ENCODE peak calls at places on chromosomes 6 and 20, in nine cellular contexts. C is cardiac muscle cell, Z is Caco-2, B is stomach, N is HAP-1, J is tibial artery, U is A549, Q is neural progenitor cell, M is fibroblast of pulmonary artery. Y is an unnamed sample.

GRCh38 chr6:54283877-54284860 is 24.1 kb upstream of the TINAG start:
- DNase-seq in Q (no peak), Z (no peak), U (no peak), N (no peak), C (no peak), J (no peak), M (no peak), B (no peak), Y (peak)

GRCh38 chr20:18738055-18738454 is 75.5 kb upstream of the SCP2D1 start:
- DNase-seq in C (peak), Q (no peak), N (peak), J (no peak), Z (no peak), B (no peak), U (peak), M (peak), Y (peak)

GRCh38 chr6:110363748-110364147 is 5.6 kb upstream of the METTL24 start:
- DNase-seq in M (no peak), J (no peak), N (no peak), C (no peak), B (no peak), U (no peak), Z (no peak), Q (no peak), Y (no peak)

GRCh38 chr6:69894578-69895347 is 28.4 kb downstream of the COL19A1 start:
- DNase-seq in B (no peak), C (peak), N (peak), U (no peak), M (peak), Z (no peak), Q (peak), J (no peak), Y (no peak)

GRCh38 chr6:127343753-127344659 is 597 bp upstream of the ECHDC1 start:
- DNase-seq in Z (no peak), N (no peak), U (peak), J (no peak), Q (peak), C (peak), B (no peak), M (peak), Y (peak)

GRCh38 chr20:24672886-24673677 is 203.7 kb downstream of the SYNDIG1 start:
- DNase-seq in J (peak), B (no peak), Q (no peak), U (peak), C (peak), M (peak), N (no peak), Z (peak), Y (no peak)

GRCh38 chr20:10332656-10333421 is 101.2 kb downstream of the MKKS start:
- DNase-seq in C (no peak), M (no peak), U (no peak), B (no peak), Z (no peak), N (no peak), Q (no peak), J (no peak), Y (no peak)

GRCh38 chr6:128731249-128732165 is 151.4 kb upstream of the LAMA2 start:
- DNase-seq in B (no peak), N (peak), J (no peak), Z (no peak), M (peak), C (peak), U (peak), Q (peak), Y (peak)

GRCh38 chr20:50189681-50190250 is 864 bp upstream of the CEBPB start:
- DNase-seq in J (peak), Z (peak), C (peak), U (peak), N (peak), M (no peak), B (peak), Q (peak), Y (peak)

GRCh38 chr6:106411643-106412200 is 51.2 kb downstream of the CRYBG1 start:
- DNase-seq in B (no peak), Z (peak), J (no peak), U (peak), N (no peak), M (no peak), Q (peak), C (no peak), Y (peak)

GRCh38 chr6:156662025-156662445 is 115.1 kb upstream of the ARID1B start:
- DNase-seq in Z (no peak), J (no peak), Q (peak), B (no peak), C (no peak), U (peak), N (no peak), M (no peak), Y (peak)

GRCh38 chr6:168414696-168415095 is 26.3 kb upstream of the SMOC2 start:
- DNase-seq in C (peak), B (no peak), U (no peak), Z (no peak), M (peak), J (no peak), Q (no peak), N (no peak), Y (no peak)

GRCh38 chr6:128208851-128209580 is 308.2 kb upstream of the THEMIS start:
- DNase-seq in B (no peak), N (no peak), Z (no peak), M (peak), J (no peak), C (peak), Q (no peak), U (no peak), Y (no peak)

GRCh38 chr20:5181955-5182354 is 55.1 kb downstream of the CDS2 start:
- DNase-seq in Q (no peak), U (peak), J (no peak), B (no peak), N (no peak), Z (no peak), M (peak), C (peak), Y (no peak)

GRCh38 chr6:143141442-143141841 is 80.8 kb downstream of the AIG1 start:
- DNase-seq in J (no peak), Q (no peak), C (no peak), M (no peak), Z (no peak), N (no peak), B (no peak), U (no peak), Y (no peak)

GRCh38 chr6:14316911-14317535 is 199.5 kb downstream of the CD83 start:
- DNase-seq in N (no peak), J (no peak), Z (peak), Q (peak), B (peak), U (no peak), C (no peak), M (no peak), Y (peak)

GRCh38 chr6:122652431-122652830 is 42.2 kb downstream of the PKIB start:
- DNase-seq in U (peak), C (no peak), M (no peak), B (no peak), Z (no peak), J (no peak), N (no peak), Q (no peak), Y (peak)

GRCh38 chr20:23257848-23258746 is 92.5 kb upstream of the NXT1 start:
- DNase-seq in U (no peak), M (peak), N (no peak), C (peak), B (no peak), Q (no peak), Z (no peak), J (peak), Y (no peak)

GRCh38 chr20:17345321-17345720 is 118.5 kb downstream of the PCSK2 start:
- DNase-seq in U (no peak), M (no peak), J (no peak), C (no peak), N (no peak), Q (no peak), Z (no peak), B (no peak), Y (no peak)

GRCh38 chr6:85096976-85097375 is 332.6 kb upstream of the TBX18 start:
- DNase-seq in J (no peak), B (no peak), Q (no peak), N (no peak), Z (no peak), U (no peak), M (no peak), C (no peak), Y (no peak)

GRCh38 chr20:63036266-63036665 is 29.5 kb upstream of the BHLHE23 start:
- DNase-seq in Q (no peak), B (no peak), U (no peak), J (no peak), C (no peak), Z (peak), N (no peak), M (no peak), Y (no peak)

GRCh38 chr20:37970856-37971245 is 62.4 kb downstream of the TTI1 start:
- DNase-seq in U (no peak), J (no peak), Q (no peak), M (no peak), N (no peak), B (no peak), C (no peak), Z (peak), Y (no peak)

GRCh38 chr20:50335105-50335504 is 144.5 kb downstream of the CEBPB start:
- DNase-seq in U (peak), Q (peak), N (peak), Z (peak), B (no peak), J (no peak), C (peak), M (no peak), Y (peak)

GRCh38 chr6:116268589-116269293 is 11.0 kb downstream of the TSPYL1 start:
- DNase-seq in B (no peak), U (peak), J (no peak), M (peak), C (peak), N (no peak), Z (no peak), Q (peak), Y (peak)

GRCh38 chr6:85130743-85131142 is 319.1 kb upstream of the NT5E start:
- DNase-seq in N (no peak), Q (no peak), M (no peak), C (peak), Z (no peak), J (no peak), B (no peak), U (no peak), Y (no peak)

GRCh38 chr20:12072945-12073245 is 155.2 kb downstream of the BTBD3 start:
- DNase-seq in C (no peak), U (no peak), Q (no peak), M (no peak), J (no peak), Z (no peak), N (no peak), B (no peak), Y (no peak)

DNA sequence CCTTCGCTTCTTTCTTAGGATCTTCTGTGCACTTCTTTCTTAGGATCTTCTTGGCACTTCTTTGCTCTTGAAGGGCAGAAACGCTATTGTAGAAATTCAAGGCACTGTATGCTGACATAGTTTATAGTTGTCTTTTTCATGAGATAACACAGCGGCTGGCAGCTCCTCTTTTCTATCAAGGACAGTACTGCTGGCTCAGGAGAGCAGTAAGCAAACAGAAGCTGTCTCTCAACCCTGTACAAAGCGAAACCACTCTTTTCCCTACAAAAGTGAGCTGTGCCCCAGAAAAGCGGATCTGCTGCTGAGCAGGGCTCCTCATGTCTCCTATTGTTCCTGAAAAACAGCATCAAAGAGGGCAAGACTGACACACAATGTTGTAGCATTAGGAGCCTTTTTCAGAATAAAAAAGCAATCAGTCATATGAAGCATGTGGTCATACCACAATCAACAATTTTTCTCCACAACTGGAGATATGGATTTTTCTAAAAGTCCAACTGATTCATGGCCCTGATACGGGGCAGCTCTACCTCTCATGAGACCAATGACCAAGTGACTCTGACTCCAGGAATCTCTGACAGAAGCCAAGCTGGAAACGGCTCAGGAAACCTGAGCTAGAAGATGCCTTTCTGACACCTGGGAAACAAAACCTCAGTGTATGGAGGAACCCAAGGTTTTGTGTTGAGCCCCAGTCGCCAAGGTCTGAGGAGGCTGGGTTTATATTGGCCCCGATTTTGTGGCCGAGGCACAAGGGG is 255.9 kb downstream of the ESR1 start:
- DNase-seq in M (no peak), Z (no peak), N (no peak), Q (no peak), C (no peak), J (no peak), B (no peak), U (no peak), Y (no peak)
- H3K4me3 ChIP-seq in M (no peak), Z (no peak), N (no peak), Q (no peak), C (no peak), J (no peak), B (no peak), U (no peak), Y (no peak)

GRCh38 chr6:56692586-56693245 is 50.0 kb upstream of the DST start:
- DNase-seq in Q (no peak), C (peak), N (no peak), B (no peak), J (no peak), Z (no peak), U (no peak), M (peak), Y (peak)
- H3K4me3 ChIP-seq in Q (no peak), C (no peak), N (no peak), B (peak), J (peak), Z (peak), U (peak), M (peak), Y (peak)

GRCh38 chr6:39791850-39792500 is at the start of gene DAAM2:
- DNase-seq in N (no peak), Z (no peak), Q (peak), M (peak), B (peak), U (no peak), J (peak), C (peak), Y (no peak)
- H3K4me3 ChIP-seq in N (no peak), Z (no peak), Q (peak), M (peak), B (peak), U (peak), J (peak), C (peak), Y (peak)

GRCh38 chr20:34703061-34703572 is 1.0 kb upstream of the TP53INP2 start:
- DNase-seq in U (no peak), B (no peak), J (no peak), M (no peak), N (no peak), C (no peak), Z (no peak), Q (no peak), Y (no peak)

GRCh38 chr20:34705383-34706021 is 1.4 kb downstream of the TP53INP2 start:
- DNase-seq in Q (no peak), B (peak), Z (peak), J (no peak), N (peak), U (peak), C (peak), M (peak), Y (peak)

GRCh38 chr20:34705008-34705382 is 851 bp downstream of the TP53INP2 start:
- DNase-seq in B (no peak), Q (peak), Z (no peak), J (no peak), U (no peak), C (no peak), N (no peak), M (no peak), Y (no peak)

GRCh38 chr20:34703573-34704176 is 469 bp upstream of the TP53INP2 start:
- DNase-seq in U (no peak), N (peak), C (peak), M (peak), J (no peak), Z (peak), B (peak), Q (peak), Y (peak)

GRCh38 chr20:34704177-34705007 is at the start of gene TP53INP2:
- DNase-seq in B (peak), C (peak), M (peak), Q (peak), N (peak), J (peak), U (peak), Z (peak), Y (peak)
- H3K4me3 ChIP-seq in B (peak), C (peak), M (peak), Q (peak), N (peak), J (peak), U (peak), Z (peak), Y (peak)

GRCh38 chr6:6546318-6547110 is 42.0 kb upstream of the LY86 start:
- DNase-seq in Q (peak), M (peak), Z (no peak), U (no peak), C (peak), B (peak), J (peak), N (no peak), Y (no peak)
- H3K4me3 ChIP-seq in Q (peak), M (peak), Z (peak), U (peak), C (peak), B (peak), J (peak), N (no peak), Y (no peak)

GRCh38 chr20:43507150-43508080 is at the start of gene L3MBTL1:
- DNase-seq in Q (peak), Z (no peak), U (peak), B (peak), M (peak), J (no peak), C (peak), N (peak), Y (peak)
- H3K4me3 ChIP-seq in Q (peak), Z (peak), U (peak), B (peak), M (peak), J (peak), C (peak), N (peak), Y (peak)

GRCh38 chr6:16712250-16712930 is 48.9 kb downstream of the ATXN1 start:
- DNase-seq in C (no peak), Z (no peak), N (no peak), Q (no peak), U (no peak), M (peak), J (no peak), B (no peak), Y (no peak)
- H3K4me3 ChIP-seq in C (no peak), Z (no peak), N (no peak), Q (no peak), U (peak), M (peak), J (peak), B (no peak), Y (peak)

DNA sequence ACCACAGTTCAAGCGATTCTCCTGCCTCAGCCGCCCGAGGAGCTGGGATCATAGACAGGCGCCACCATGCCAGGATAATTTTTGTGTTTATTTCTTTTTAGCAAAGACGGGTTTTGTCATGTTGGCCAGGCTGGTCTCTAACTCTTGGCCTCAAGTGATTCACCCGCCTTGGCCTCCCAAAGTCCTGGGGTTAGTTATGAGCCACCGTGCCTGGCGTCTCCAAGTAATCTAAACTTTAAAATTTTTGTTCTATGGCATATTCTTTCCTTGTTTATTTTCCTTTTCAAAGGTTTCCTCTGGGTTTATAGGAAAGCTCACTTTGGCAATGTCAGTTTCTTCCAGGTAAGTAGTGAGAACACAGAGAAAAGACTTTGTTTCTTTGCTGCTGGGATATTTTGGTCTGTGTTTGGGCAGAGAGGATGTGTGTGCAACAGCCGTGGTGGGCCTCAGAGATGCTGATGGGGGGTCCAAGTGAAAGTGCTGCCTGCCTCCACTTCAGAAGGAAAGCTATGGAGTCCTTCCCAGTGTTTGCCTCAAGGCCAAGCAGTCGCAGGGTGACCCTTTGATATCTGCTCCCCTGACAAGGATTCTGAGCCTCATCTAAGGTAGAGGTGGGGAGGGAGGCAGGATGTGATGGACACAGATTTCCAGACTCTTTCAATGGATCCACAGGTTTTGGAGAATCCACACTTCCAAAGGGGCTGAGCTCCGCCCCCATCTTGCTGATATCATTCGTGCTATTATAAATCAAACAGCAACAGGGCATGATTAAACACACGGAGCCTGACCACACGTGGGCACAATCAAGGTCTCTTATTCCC is 2.3 kb downstream of the LRP11 start:
- DNase-seq in J (no peak), Q (no peak), M (no peak), Z (no peak), U (no peak), C (no peak), N (no peak), B (no peak), Y (no peak)
- H3K4me3 ChIP-seq in J (no peak), Q (no peak), M (no peak), Z (no peak), U (peak), C (no peak), N (no peak), B (no peak), Y (no peak)